ENCODE peak calls at places on chromosomes 4 and X, in six cellular contexts. H, C, J, N, D and W are unnamed samples.

GRCh38 chr4:72666910-72667309 is 97.9 kb upstream of the ADAMTS3 start:
- DNase-seq in C (no peak), N (no peak), J (no peak), H (no peak), D (no peak), W (no peak)

GRCh38 chrX:8783100-8784098 is 17.8 kb downstream of the FAM9A start:
- DNase-seq in J (peak; percentile 65), D (no peak), H (no peak), N (peak; percentile 65), C (peak; percentile 38), W (no peak)

GRCh38 chr4:137266511-137266910 is 265.8 kb downstream of the PCDH18 start:
- DNase-seq in J (no peak), N (no peak), H (no peak), C (no peak), D (no peak), W (no peak)

GRCh38 chr4:11769425-11769824 is 340.7 kb upstream of the HS3ST1 start:
- DNase-seq in J (no peak), C (peak; percentile 6), N (no peak), H (no peak), D (no peak), W (no peak)

GRCh38 chr4:177070533-177070932 is 239.1 kb upstream of the NEIL3 start:
- DNase-seq in J (no peak), C (no peak), H (no peak), N (no peak), D (no peak), W (no peak)

GRCh38 chr4:76233534-76233933 is 18.0 kb upstream of the FAM47E start:
- DNase-seq in H (no peak), N (no peak), J (no peak), C (no peak), D (no peak), W (no peak)

GRCh38 chrX:47218920-47219815 is 687 bp downstream of the CDK16 start:
- DNase-seq in H (no peak), D (no peak), J (peak; percentile 82), N (peak; percentile 71), C (peak; percentile 33), W (peak; percentile 50)

GRCh38 chr4:85166318-85166717 is 199.8 kb upstream of the WDFY3 start:
- DNase-seq in J (no peak), D (no peak), N (no peak), H (no peak), C (no peak), W (peak; percentile 55)

DNA sequence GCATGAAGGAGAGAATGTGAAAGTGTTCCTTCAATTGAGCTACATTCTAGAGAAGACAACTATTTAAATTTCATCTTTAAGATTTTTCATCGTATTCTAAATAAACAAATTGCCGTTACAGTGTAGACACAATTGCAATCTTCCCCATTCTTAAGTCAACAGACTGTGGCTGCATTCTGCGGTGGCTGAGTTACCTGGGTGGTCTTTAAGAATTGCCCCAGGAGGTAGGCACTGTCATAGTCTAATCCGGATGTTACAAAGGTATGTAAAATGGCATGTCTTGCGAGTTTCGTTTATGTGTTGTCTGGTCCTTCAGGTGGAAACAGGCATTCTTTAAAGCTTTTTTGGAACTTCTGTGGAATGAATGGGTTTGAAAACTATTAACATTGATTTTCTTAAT is 586.1 kb upstream of the PITX2 start:
- DNase-seq in D (no peak), N (no peak), H (no peak), J (no peak), C (no peak), W (no peak)
- H3K4me3 ChIP-seq in D (no peak overlapping the region), N (no peak overlapping the region), H (no peak overlapping the region), J (no peak overlapping the region), C (no peak overlapping the region), W (no peak overlapping the region)

GRCh38 chrX:2697741-2698294 is 6.7 kb downstream of the CD99 start:
- DNase-seq in D (peak; percentile 44), C (no peak), J (no peak), N (no peak), H (no peak), W (no peak)

GRCh38 chrX:2696698-2697215 is 5.7 kb downstream of the CD99 start:
- DNase-seq in N (no peak), J (no peak), C (peak; percentile 41), H (no peak), D (peak; percentile 92), W (no peak)

GRCh38 chrX:2694868-2695267 is 3.8 kb downstream of the CD99 start:
- DNase-seq in C (no peak), N (no peak), J (no peak), H (no peak), D (no peak), W (no peak)

GRCh38 chrX:2698604-2699003 is 7.5 kb downstream of the CD99 start:
- DNase-seq in H (no peak), C (no peak), N (no peak), J (no peak), D (no peak), W (no peak)

DNA sequence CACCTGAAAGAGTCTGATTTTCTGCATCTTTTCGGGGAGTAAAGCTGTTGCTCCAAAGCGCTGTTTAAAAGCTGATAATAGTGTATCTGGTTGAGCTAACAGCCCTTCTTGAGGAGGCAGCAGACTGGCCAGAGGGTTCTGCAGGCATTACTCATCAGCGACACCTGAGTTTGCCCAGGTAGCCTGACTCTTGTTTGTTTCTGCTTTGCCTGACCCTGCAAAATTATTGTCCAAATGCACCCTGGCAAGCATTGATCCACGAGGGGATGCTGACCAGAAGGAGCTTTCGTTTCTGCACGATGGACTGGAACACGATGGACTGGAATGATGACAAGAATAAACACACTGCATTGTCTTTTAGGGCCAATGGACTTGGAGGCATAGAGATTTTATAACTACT is 6.2 kb downstream of the CD99 start:
- DNase-seq in C (peak; percentile 32), H (no peak), N (no peak), D (no peak), J (no peak), W (no peak)
- H3K4me1 ChIP-seq in C (peaks cover 62% of the 10 kb centered on the region), H (no peaks in the 10 kb centered on the region), N (no peaks in the 10 kb centered on the region), D (peaks cover 33% of the 10 kb centered on the region), J (peaks cover 92% of the 10 kb centered on the region), W (peaks cover 9% of the 10 kb centered on the region)

DNA sequence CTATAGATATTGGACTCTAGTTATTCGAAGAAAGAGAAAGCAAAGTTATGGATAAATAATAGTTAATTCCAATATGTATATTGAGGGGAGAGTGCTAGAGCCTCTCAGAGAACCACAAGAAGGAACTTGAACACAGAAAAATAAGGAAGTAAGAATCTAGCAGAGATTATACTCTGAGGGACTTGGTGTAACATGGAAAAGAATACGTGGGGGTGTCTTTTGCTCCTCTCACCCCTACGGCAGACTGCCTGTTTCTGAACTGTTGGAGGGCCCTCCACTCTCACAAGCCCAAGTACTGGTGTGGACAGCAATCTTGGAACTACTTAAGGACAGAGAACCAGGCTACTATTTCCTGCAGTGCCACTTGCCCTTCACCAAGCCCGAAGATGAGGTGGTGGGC is 1174.4 kb upstream of the PCDH10 start:
- DNase-seq in D (no peak), C (no peak), N (no peak), J (no peak), H (no peak), W (no peak)
- H3K4me3 ChIP-seq in D (peak overlapping the region; percentile 57), C (no peak overlapping the region), N (no peak overlapping the region), J (peak overlapping the region; percentile 13), H (no peak overlapping the region), W (no peak overlapping the region)

GRCh38 chr4:7908668-7909067 is 31.0 kb downstream of the AFAP1 start:
- DNase-seq in N (no peak), H (no peak), C (no peak), D (no peak), J (no peak), W (no peak)
- H3K4me1 ChIP-seq in N (no peaks in the 10 kb centered on the region), H (peaks cover 100% of the 10 kb centered on the region), C (peaks cover 15% of the 10 kb centered on the region), D (no peaks in the 10 kb centered on the region), J (peaks cover 21% of the 10 kb centered on the region), W (peaks cover 9% of the 10 kb centered on the region)

DNA sequence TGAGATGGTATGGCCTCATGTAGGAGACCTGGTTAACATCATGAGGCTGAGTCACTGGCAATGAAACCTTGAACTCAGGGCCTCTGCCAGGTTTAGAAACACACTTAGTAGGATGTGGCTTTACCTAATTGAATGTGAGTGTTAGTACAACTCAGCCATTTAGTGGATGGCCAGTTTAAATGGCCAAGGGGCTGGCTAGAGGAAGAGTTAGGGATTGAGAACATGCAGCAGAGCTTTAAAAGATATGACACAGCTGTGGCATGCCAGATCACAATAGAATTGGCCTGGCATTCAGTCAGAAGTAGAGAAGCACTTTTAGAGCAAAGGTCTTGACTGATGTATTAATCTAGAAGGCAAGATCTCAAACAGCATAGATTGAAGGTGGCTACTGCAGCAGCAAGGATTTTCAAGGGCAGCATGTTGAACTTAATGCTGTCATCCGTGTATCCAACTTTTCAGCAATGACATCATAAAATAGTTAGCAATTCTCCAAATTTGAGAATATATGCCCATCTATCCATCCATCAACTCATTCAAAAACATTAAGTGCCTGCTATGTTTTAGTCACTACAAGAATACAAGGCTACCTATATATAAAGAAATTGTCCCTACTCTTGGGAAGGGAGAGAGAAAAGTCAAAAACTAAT is 170.4 kb downstream of the FRAS1 start:
- DNase-seq in C (no peak), H (no peak), J (no peak), D (no peak), N (no peak), W (no peak)
- H3K4me3 ChIP-seq in C (no peak overlapping the region), H (no peak overlapping the region), J (no peak overlapping the region), D (no peak overlapping the region), N (no peak overlapping the region), W (no peak overlapping the region)

GRCh38 chr4:158825443-158826036 is 56.7 kb downstream of the FNIP2 start:
- DNase-seq in H (no peak), J (no peak), N (no peak), C (no peak), D (no peak), W (peak; percentile 8)
- H3K4me1 ChIP-seq in H (peaks cover 17% of the 10 kb centered on the region), J (peaks cover 75% of the 10 kb centered on the region), N (peaks cover 79% of the 10 kb centered on the region), C (peaks cover 87% of the 10 kb centered on the region), D (peaks cover 22% of the 10 kb centered on the region), W (peaks cover 47% of the 10 kb centered on the region)